ENCODE peak calls at places on chromosome 5, in seven cellular contexts. U is MM.1S, X is PC-3, K is SK-N-SH, D is GM23248, T is HCT116, Z is GM23338. S is an unnamed sample.

GRCh38 chr5:139743001-139743771 is 52.4 kb upstream of the PSD2 start:
- DNase-seq in K (no peak), X (no peak), T (no peak), D (no peak), U (no peak), Z (no peak), S (no peak)

GRCh38 chr5:42982107-42982622 is 58.0 kb downstream of the ANXA2R start:
- DNase-seq in U (no peak), X (no peak), Z (no peak), K (no peak), T (no peak), D (no peak), S (peak)

GRCh38 chr5:16906255-16906654 is 29.8 kb downstream of the MYO10 start:
- DNase-seq in U (no peak), Z (no peak), T (no peak), X (no peak), D (no peak), K (no peak), S (no peak)

GRCh38 chr5:10338996-10339903 is 14.2 kb upstream of the MARCHF6 start:
- DNase-seq in T (no peak), Z (peak), X (no peak), U (no peak), K (peak), D (no peak), S (peak)

GRCh38 chr5:177132504-177133118 is 962 bp upstream of the NSD1 start:
- DNase-seq in D (peak), K (peak), X (no peak), U (no peak), T (no peak), Z (peak), S (peak)

GRCh38 chr5:34709861-34710673 is 53.9 kb downstream of the RAI14 start:
- DNase-seq in U (no peak), X (peak), Z (no peak), D (peak), K (no peak), T (no peak), S (no peak)

GRCh38 chr5:153476767-153477166 is 13.7 kb upstream of the GRIA1 start:
- DNase-seq in D (peak), Z (peak), T (peak), U (no peak), K (no peak), X (peak), S (no peak)

GRCh38 chr5:33313150-33313549 is 127.6 kb upstream of the TARS1 start:
- DNase-seq in X (peak), D (peak), T (peak), U (no peak), Z (peak), K (no peak), S (no peak)

GRCh38 chr5:1468247-1468612 is 23.0 kb upstream of the SLC6A3 start:
- DNase-seq in D (peak), T (no peak), X (peak), U (no peak), Z (peak), K (peak), S (peak)

GRCh38 chr5:71877511-71877910 is 158.4 kb downstream of the CARTPT start:
- DNase-seq in X (no peak), D (no peak), U (no peak), T (no peak), Z (no peak), K (no peak), S (no peak)

GRCh38 chr5:115869256-115869655 is 27.5 kb downstream of the AP3S1 start:
- DNase-seq in D (no peak), Z (no peak), X (no peak), T (no peak), U (no peak), K (no peak), S (no peak)

GRCh38 chr5:14593326-14594036 is 11.9 kb downstream of the OTULINL start:
- DNase-seq in K (no peak), U (no peak), X (no peak), Z (no peak), D (peak), T (no peak), S (no peak)

GRCh38 chr5:57494104-57495098 is 11.8 kb upstream of the ACTBL2 start:
- DNase-seq in D (peak), K (no peak), Z (no peak), U (peak), T (peak), X (peak), S (no peak)

GRCh38 chr5:173563246-173563645 is 53.2 kb downstream of the BOD1 start:
- DNase-seq in T (no peak), X (no peak), Z (no peak), U (no peak), K (no peak), D (no peak), S (no peak)

GRCh38 chr5:163105456-163105855 is 331.9 kb upstream of the CCNG1 start:
- DNase-seq in T (no peak), K (no peak), D (peak), U (no peak), Z (no peak), X (peak), S (no peak)

GRCh38 chr5:83393467-83393866 is 78.1 kb upstream of the VCAN start:
- DNase-seq in T (no peak), D (no peak), U (no peak), X (no peak), Z (no peak), K (no peak), S (no peak)

GRCh38 chr5:84715087-84715486 is 330.4 kb upstream of the EDIL3 start:
- DNase-seq in D (no peak), U (no peak), T (no peak), K (no peak), Z (no peak), X (no peak), S (no peak)

GRCh38 chr5:66252849-66253248 is 108.7 kb downstream of the SREK1 start:
- DNase-seq in D (no peak), T (no peak), X (no peak), Z (no peak), U (no peak), K (no peak), S (no peak)

GRCh38 chr5:38724301-38725030 is 121.3 kb upstream of the OSMR start:
- DNase-seq in K (no peak), T (no peak), D (peak), U (no peak), Z (no peak), X (peak), S (peak)

GRCh38 chr5:173919443-173919842 is 31.3 kb downstream of the CPEB4 start:
- DNase-seq in X (peak), U (no peak), Z (no peak), K (no peak), D (peak), T (no peak), S (no peak)

DNA sequence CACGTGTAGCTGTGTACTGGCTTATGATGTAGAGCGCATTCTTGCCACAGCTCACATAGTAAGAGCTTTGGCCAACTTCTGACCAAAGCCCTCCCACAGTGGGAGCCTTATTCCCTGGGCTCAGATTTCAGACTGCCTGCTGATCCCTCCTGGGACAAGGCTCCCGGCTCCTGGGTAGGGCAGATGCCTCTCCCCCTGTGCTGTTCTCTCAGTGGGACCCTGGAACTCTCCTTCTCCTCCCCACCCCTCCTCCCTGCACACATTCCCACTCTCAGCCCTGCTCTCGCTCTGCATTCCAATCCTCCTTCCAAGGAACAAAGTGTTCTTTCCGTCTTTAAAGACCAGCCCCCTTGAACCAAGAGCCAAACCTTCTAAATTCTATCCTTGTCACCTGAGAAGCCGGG is 17.5 kb downstream of the LCP2 start:
- DNase-seq in X (no peak), Z (peak), T (no peak), U (no peak), D (no peak), K (no peak), S (peak)
- H3K27ac ChIP-seq in X (no peak), Z (peak), T (no peak), U (peak), D (no peak), K (no peak), S (no peak)

GRCh38 chr5:40646286-40646685 is 33.4 kb upstream of the PTGER4 start:
- DNase-seq in U (no peak), Z (no peak), T (no peak), K (no peak), D (no peak), X (peak), S (no peak)
- TF ChIP-seq EZH2phosphoT487 in U (no peak), Z (no peak), T (no peak), K (no peak), D (no peak), X (no peak), S (no peak)

GRCh38 chr5:151140686-151141459 is 16.7 kb downstream of the ANXA6 start:
- DNase-seq in D (no peak), K (no peak), X (no peak), Z (no peak), U (peak), T (no peak), S (no peak)
- H3K4me3 ChIP-seq in D (no peak), K (no peak), X (no peak), Z (no peak), U (peak), T (no peak), S (no peak)

GRCh38 chr5:124720589-124720988 is 25.9 kb downstream of the ZNF608 start:
- DNase-seq in T (no peak), X (no peak), K (no peak), Z (no peak), D (no peak), U (no peak), S (no peak)
- H3K27ac ChIP-seq in T (no peak), X (no peak), K (no peak), Z (no peak), D (no peak), U (no peak), S (peak)

GRCh38 chr5:179129607-179130071 is 69.5 kb downstream of the ZNF354C start:
- DNase-seq in T (no peak), U (peak), K (no peak), Z (no peak), D (no peak), X (no peak), S (no peak)
- TF ChIP-seq EZH2phosphoT487 in T (no peak), U (no peak), K (no peak), Z (no peak), D (no peak), X (no peak), S (no peak)

GRCh38 chr5:143001764-143002351 is 231.7 kb downstream of the ARHGAP26 start:
- DNase-seq in X (peak), K (no peak), Z (peak), D (peak), T (no peak), U (no peak), S (no peak)
- H3K4me3 ChIP-seq in X (no peak), K (no peak), Z (no peak), D (peak), T (no peak), U (no peak), S (no peak)

GRCh38 chr5:89351975-89352374 is 469.0 kb upstream of the MEF2C start:
- DNase-seq in U (no peak), K (no peak), X (peak), T (no peak), D (peak), Z (no peak), S (no peak)

GRCh38 chr5:89353837-89354551 is 471.0 kb upstream of the MEF2C start:
- DNase-seq in U (peak), Z (peak), K (no peak), T (no peak), D (no peak), X (no peak), S (no peak)

GRCh38 chr5:89346573-89346972 is 463.6 kb upstream of the MEF2C start:
- DNase-seq in T (no peak), K (no peak), D (no peak), X (no peak), Z (no peak), U (no peak), S (no peak)

GRCh38 chr5:89351232-89351631 is 468.2 kb upstream of the MEF2C start:
- DNase-seq in U (no peak), X (peak), K (no peak), D (peak), Z (no peak), T (no peak), S (no peak)

GRCh38 chr5:89350684-89351083 is 467.7 kb upstream of the MEF2C start:
- DNase-seq in D (no peak), Z (no peak), U (no peak), T (no peak), X (no peak), K (no peak), S (no peak)
- H3K27ac ChIP-seq in D (no peak), Z (no peak), U (no peak), T (no peak), X (peak), K (peak), S (no peak)

GRCh38 chr5:123964916-123965315 is 452.9 kb downstream of the CSNK1G3 start:
- DNase-seq in Z (no peak), X (no peak), K (no peak), T (no peak), D (peak), U (no peak), S (no peak)
- TF ChIP-seq EZH2phosphoT487 in Z (no peak), X (no peak), K (no peak), T (no peak), D (no peak), U (no peak), S (no peak)

GRCh38 chr5:178553517-178553916 is 36.7 kb downstream of the COL23A1 start:
- DNase-seq in Z (no peak), T (no peak), U (no peak), K (no peak), D (peak), X (no peak), S (no peak)
- H3K4me3 ChIP-seq in Z (no peak), T (no peak), U (no peak), K (no peak), D (no peak), X (no peak), S (no peak)

GRCh38 chr5:157063776-157064430 is 5.0 kb upstream of the HAVCR1 start:
- DNase-seq in T (no peak), U (no peak), X (no peak), Z (no peak), K (no peak), D (no peak), S (no peak)

GRCh38 chr5:157057459-157058370 is 1.2 kb downstream of the HAVCR1 start:
- DNase-seq in D (peak), U (no peak), X (no peak), Z (no peak), T (no peak), K (no peak), S (no peak)

GRCh38 chr5:157059891-157060290 is 975 bp upstream of the HAVCR1 start:
- DNase-seq in T (no peak), Z (no peak), U (no peak), K (no peak), X (peak), D (peak), S (no peak)

GRCh38 chr5:157059093-157059539 is at the start of gene HAVCR1:
- DNase-seq in T (no peak), Z (no peak), K (no peak), X (no peak), D (no peak), U (no peak), S (no peak)
- H3K27ac ChIP-seq in T (no peak), Z (no peak), K (no peak), X (no peak), D (no peak), U (no peak), S (no peak)